ENCODE peak calls at places on chromosomes 2 and 18, in six cellular contexts. P, B, D, M, U and O are unnamed samples.

GRCh38 chr2:64792995-64793639 is 139.4 kb upstream of the SERTAD2 start:
- DNase-seq in D (peak), U (no peak), B (no peak), M (no peak), P (no peak), O (peak)

GRCh38 chr2:132538331-132538855 is 121.8 kb downstream of the GPR39 start:
- DNase-seq in B (no peak), D (no peak), M (no peak), U (no peak), P (no peak), O (no peak)

GRCh38 chr2:165725421-165725820 is 68.6 kb downstream of the GALNT3 start:
- DNase-seq in M (no peak), B (no peak), D (peak), U (peak), P (no peak), O (no peak)

GRCh38 chr2:208426414-208426813 is 19.8 kb downstream of the PTH2R start:
- DNase-seq in U (no peak), M (no peak), B (no peak), D (no peak), P (no peak), O (no peak)

GRCh38 chr2:127563458-127564428 is 28.3 kb downstream of the MYO7B start:
- DNase-seq in M (no peak), B (no peak), P (no peak), D (no peak), U (no peak), O (no peak)

GRCh38 chr2:205612661-205613060 is 69.6 kb upstream of the NRP2 start:
- DNase-seq in U (no peak), B (no peak), M (no peak), P (no peak), D (no peak), O (no peak)

GRCh38 chr2:122174061-122174460 is 418.6 kb downstream of the TSN start:
- DNase-seq in M (no peak), B (no peak), P (no peak), D (no peak), U (no peak), O (no peak)

GRCh38 chr2:241272298-241272721 is 43.2 kb downstream of the HDLBP start:
- DNase-seq in D (no peak), P (peak), M (no peak), B (peak), U (peak), O (peak)

GRCh38 chr2:172452845-172453244 is 25.5 kb downstream of the ITGA6 start:
- DNase-seq in U (no peak), D (no peak), B (no peak), M (no peak), P (no peak), O (peak)

GRCh38 chr2:143296089-143296488 is 166.9 kb downstream of the ARHGAP15 start:
- DNase-seq in D (no peak), P (no peak), M (no peak), B (no peak), U (no peak), O (no peak)

GRCh38 chr2:109482371-109482841 is 131.4 kb downstream of the SEPTIN10 start:
- DNase-seq in U (no peak), P (no peak), M (no peak), B (no peak), D (no peak), O (peak)

GRCh38 chr2:241770185-241770935 is 6.3 kb upstream of the GAL3ST2 start:
- DNase-seq in D (no peak), U (no peak), M (no peak), B (peak), P (no peak), O (no peak)

GRCh38 chr2:204608261-204608660 is 63.0 kb downstream of the PARD3B start:
- DNase-seq in U (peak), B (no peak), P (no peak), M (no peak), D (peak), O (no peak)

GRCh38 chr2:101717041-101717817 is 19.7 kb downstream of the MAP4K4 start:
- DNase-seq in M (no peak), B (no peak), U (no peak), D (no peak), P (no peak), O (no peak)

GRCh38 chr2:101704816-101705565 is 7.5 kb downstream of the MAP4K4 start:
- DNase-seq in M (no peak), U (peak), D (peak), B (no peak), P (no peak), O (no peak)

GRCh38 chr2:193518061-193518817 is 1323.5 kb upstream of the TMEFF2 start:
- DNase-seq in B (no peak), U (peak), M (no peak), P (no peak), D (peak), O (no peak)

GRCh38 chr18:75502286-75502685 is 74.8 kb upstream of the SMIM21 start:
- DNase-seq in U (no peak), M (no peak), P (no peak), D (peak), B (no peak), O (no peak)

DNA sequence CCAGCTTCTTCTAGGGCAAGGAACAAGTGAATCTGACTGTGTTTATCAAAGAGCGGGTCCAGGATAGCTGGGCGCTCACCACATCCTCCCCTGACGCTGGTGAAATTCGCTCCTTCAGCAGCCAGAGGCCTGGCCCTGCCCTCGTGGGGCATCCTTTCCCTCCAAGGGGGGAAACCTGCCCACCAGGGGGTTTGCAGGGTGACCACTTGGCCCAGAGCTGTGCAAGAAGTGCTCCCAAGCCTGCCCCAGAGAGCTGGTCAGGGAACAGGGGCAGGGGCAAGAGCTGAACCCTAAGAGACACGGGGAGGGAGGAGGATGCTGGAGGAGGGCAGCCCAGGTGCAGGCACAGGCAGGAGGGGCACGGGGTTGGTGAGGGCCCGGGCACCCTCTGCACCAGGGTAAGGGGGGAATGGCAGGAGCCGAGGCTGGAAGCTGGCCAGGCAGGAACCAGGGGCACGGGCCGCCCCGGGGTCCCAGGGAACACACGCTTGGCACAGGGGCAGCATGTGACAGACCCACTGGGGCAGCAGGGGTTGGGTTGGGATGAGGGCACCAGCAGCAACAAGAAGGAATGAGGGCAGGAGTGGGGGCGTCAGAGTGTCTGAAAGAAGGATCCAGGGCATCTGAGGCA is 2.8 kb upstream of the GPR55 start:
- DNase-seq in B (peak), U (no peak), D (no peak), P (no peak), M (no peak), O (no peak)
- H4K91ac ChIP-seq in B (no peak), U (no peak), D (no peak), P (no peak), M (no peak), O (no peak)

DNA sequence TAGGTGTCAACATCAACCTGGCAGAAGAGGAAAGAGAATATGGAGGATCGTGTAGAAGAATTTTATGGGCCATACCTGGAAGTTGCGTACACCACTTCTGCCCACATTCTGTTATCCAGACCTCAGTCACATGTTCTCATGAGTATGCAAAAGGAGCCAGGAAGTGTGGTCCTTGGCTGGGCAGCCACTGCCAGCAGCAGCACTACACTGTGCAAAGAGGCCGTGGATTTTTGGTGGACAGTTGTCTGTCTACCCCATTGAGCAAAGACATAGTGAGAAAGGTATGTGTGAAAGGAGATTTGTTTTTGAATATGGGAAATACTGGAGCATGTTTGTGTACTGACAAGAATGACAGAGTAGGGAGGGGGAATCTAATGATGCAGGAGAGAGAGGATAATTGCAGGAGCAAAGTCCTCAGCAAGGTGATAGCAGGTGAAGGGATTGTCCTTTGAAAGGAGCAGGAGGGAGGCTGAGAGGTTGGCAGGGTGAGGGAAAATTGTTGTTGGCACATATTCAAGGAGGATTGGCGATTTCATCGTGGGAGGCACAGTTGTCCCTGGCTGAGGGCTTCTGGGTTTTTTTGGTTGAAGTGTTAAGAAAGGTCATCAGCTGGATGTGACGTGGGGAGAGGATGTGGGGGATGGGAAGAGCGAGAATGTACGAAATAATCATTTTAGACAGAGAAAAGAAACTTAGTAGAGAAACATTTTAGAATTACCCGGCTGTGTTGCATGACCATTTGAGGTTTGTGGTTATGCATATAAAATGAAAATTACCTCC is 67.9 kb downstream of the SDC1 start:
- DNase-seq in D (no peak), M (no peak), P (no peak), B (peak), U (no peak), O (no peak)
- H3K9ac ChIP-seq in D (no peak), M (no peak), P (no peak), B (no peak), U (no peak), O (no peak)

DNA sequence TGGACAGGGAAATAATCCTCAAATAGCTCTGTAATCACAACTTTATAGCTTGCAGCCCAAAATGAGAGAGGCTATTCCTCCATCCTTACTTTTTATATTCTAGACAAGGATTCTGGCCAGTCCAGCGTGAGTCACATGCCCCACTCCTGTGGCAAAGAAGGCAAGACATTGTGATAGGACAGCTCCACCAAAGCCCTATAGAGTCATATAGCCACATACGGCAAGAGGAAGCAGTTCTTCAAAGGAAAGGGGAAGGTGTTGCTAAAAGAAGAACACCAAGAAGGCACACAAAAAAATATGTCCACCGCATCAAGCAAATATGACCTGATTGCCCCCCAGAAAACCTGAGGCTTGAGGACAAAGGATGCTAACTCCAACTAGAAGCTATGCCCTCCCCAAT is 3.4 kb upstream of the GFPT1 start:
- DNase-seq in D (no peak), M (no peak), P (no peak), U (no peak), B (no peak), O (no peak)
- H3K27ac ChIP-seq in D (no peak), M (no peak), P (no peak), U (no peak), B (no peak), O (no peak)

GRCh38 chr2:26709323-26710110 is 17.0 kb downstream of the KCNK3 start:
- DNase-seq in B (no peak), U (no peak), P (no peak), D (no peak), M (no peak), O (no peak)

GRCh38 chr2:26711457-26712155 is 19.1 kb downstream of the KCNK3 start:
- DNase-seq in M (no peak), U (no peak), D (no peak), B (no peak), P (no peak), O (no peak)

GRCh38 chr2:26708457-26708856 is 15.9 kb downstream of the KCNK3 start:
- DNase-seq in B (no peak), D (no peak), M (no peak), U (no peak), P (no peak), O (no peak)

GRCh38 chr2:26710743-26711456 is 18.4 kb downstream of the KCNK3 start:
- DNase-seq in B (no peak), U (no peak), M (no peak), P (no peak), D (no peak), O (no peak)

GRCh38 chr2:26710174-26710573 is 17.7 kb downstream of the KCNK3 start:
- DNase-seq in P (no peak), D (no peak), U (no peak), M (no peak), B (no peak), O (no peak)
- H4K91ac ChIP-seq in P (no peak), D (no peak), U (no peak), M (no peak), B (no peak), O (no peak)

DNA sequence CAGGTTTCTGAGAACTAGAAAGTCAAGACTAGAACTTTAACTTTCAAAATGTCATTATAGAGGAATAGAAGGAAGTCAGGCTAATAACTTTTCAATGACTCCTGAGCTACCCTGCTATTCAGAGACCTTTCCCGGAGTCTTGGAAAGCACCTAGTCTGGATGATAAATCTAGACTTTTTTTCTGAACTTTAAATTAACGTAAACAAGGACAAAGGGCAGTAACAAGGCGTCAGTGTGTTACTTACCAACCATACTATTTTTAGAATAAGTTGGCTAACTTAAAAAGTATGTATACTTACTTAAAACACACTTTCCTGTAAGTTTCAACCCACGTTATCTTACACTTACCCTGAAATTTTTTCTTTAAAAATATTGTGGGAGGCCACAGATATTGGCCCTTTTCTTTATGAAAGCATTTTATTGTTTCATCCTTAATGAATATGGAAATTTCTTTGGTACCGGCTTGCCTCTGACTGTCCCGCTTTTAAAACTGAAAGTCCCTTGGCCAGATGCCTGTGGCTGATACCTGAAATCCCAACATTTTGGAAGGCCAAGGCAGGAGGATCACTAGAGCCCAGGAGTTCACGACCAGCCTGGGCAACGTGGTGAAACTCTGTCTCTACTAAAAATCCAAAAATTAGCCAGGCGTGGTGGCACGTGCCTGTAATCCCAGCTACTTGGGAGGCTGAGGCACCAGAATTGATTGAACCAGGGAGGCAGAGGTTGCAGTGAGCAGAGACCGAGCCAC is 9.7 kb downstream of the PMAIP1 start:
- DNase-seq in D (peak), M (no peak), B (no peak), P (no peak), U (peak), O (no peak)
- H3K9ac ChIP-seq in D (peak), M (no peak), B (no peak), P (no peak), U (no peak), O (no peak)

DNA sequence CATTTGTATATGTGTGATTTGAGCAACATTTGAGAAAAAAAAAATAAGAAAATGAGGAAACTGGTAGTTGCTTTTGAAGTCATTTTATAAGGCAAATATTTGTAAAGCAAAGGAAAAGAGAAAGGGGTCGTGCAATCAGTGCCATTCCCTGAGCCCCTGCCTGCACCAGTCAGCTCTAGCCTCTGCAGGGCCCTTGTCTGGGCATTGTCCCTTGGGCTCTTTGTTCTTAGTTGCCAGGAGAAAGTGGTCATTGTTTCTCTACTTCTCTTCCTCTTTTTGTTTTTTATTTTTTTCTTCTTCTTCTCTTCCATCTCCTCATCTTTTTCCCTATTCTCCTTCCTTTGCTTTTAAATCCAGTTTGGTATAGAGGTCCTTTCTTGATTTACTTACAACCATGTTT is 175.3 kb upstream of the CREB1 start:
- DNase-seq in P (no peak), B (no peak), D (no peak), U (no peak), M (no peak), O (no peak)
- H3K27ac ChIP-seq in P (no peak), B (no peak), D (no peak), U (no peak), M (no peak), O (no peak)

GRCh38 chr18:24609249-24609648 is 148.8 kb downstream of the HRH4 start:
- DNase-seq in B (no peak), M (no peak), U (peak), P (no peak), D (peak), O (no peak)
- H4K91ac ChIP-seq in B (no peak), M (no peak), U (no peak), P (no peak), D (peak), O (no peak)

DNA sequence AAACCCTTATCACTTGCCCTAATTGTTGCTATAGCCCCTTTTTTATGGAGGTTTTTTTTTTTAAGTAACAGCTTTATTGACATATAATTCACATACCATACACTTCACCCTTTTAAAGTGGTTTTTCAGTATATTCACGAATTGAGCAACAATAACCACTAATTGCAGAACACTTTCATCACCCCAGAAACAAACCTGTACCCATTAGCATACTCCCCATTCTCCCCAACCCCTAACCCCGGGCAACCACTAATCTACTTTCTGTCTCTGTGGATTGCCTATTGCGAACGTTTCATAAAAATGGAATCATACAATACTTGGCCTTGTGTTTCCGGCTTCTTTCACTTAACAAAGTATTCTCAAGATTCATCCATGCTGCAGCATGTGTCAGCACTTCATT is 213.6 kb downstream of the ATAD2B start:
- DNase-seq in U (peak), B (no peak), M (no peak), D (no peak), P (no peak), O (no peak)
- H3K9ac ChIP-seq in U (no peak), B (no peak), M (no peak), D (no peak), P (no peak), O (no peak)